ENCODE peak calls at places on chromosomes 3 and 15, in ten cellular contexts. One of them, this sample, is unnamed.

GRCh38 chr3:45506751-45507391 is 87.7 kb upstream of the LIMD1 start:
- DNase-seq in fibroblast of mammary gland: no peak
- DNase-seq in RWPE1: no peak
- DNase-seq in brain microvascular endothelial cell: no peak
- DNase-seq in endothelial cell: no peak
- DNase-seq in dorsolateral prefrontal cortex: no peak
- DNase-seq in CD4-positive, alpha-beta T cell: no peak
- DNase-seq in left lung: no peak
- DNase-seq in neural crest cell: no peak
- DNase-seq in AG09309: no peak
- DNase-seq in this sample: no peak

GRCh38 chr3:64575211-64575844 is 112.5 kb downstream of the ADAMTS9 start:
- DNase-seq in dorsolateral prefrontal cortex: no peak
- DNase-seq in left lung: no peak
- DNase-seq in neural crest cell: no peak
- DNase-seq in RWPE1: peak
- DNase-seq in brain microvascular endothelial cell: peak
- DNase-seq in AG09309: no peak
- DNase-seq in endothelial cell: peak
- DNase-seq in CD4-positive, alpha-beta T cell: no peak
- DNase-seq in fibroblast of mammary gland: peak
- DNase-seq in this sample: no peak

GRCh38 chr3:178823140-178823539 is 248.5 kb downstream of the ZMAT3 start:
- DNase-seq in neural crest cell: no peak
- DNase-seq in dorsolateral prefrontal cortex: no peak
- DNase-seq in endothelial cell: no peak
- DNase-seq in left lung: no peak
- DNase-seq in brain microvascular endothelial cell: no peak
- DNase-seq in AG09309: no peak
- DNase-seq in fibroblast of mammary gland: no peak
- DNase-seq in RWPE1: no peak
- DNase-seq in CD4-positive, alpha-beta T cell: no peak
- DNase-seq in this sample: no peak

GRCh38 chr15:79863886-79864285 is 32.9 kb downstream of the MTHFS start:
- DNase-seq in CD4-positive, alpha-beta T cell: no peak
- DNase-seq in dorsolateral prefrontal cortex: no peak
- DNase-seq in brain microvascular endothelial cell: no peak
- DNase-seq in fibroblast of mammary gland: peak
- DNase-seq in left lung: no peak
- DNase-seq in AG09309: no peak
- DNase-seq in RWPE1: peak
- DNase-seq in neural crest cell: no peak
- DNase-seq in endothelial cell: no peak
- DNase-seq in this sample: no peak

GRCh38 chr3:146033950-146034349 is 127.0 kb downstream of the PLOD2 start:
- DNase-seq in RWPE1: no peak
- DNase-seq in neural crest cell: no peak
- DNase-seq in dorsolateral prefrontal cortex: no peak
- DNase-seq in endothelial cell: no peak
- DNase-seq in fibroblast of mammary gland: no peak
- DNase-seq in left lung: no peak
- DNase-seq in AG09309: no peak
- DNase-seq in CD4-positive, alpha-beta T cell: no peak
- DNase-seq in brain microvascular endothelial cell: no peak
- DNase-seq in this sample: no peak

GRCh38 chr3:183449391-183449790 is 21.0 kb upstream of the MCF2L2 start:
- DNase-seq in CD4-positive, alpha-beta T cell: no peak
- DNase-seq in RWPE1: no peak
- DNase-seq in AG09309: no peak
- DNase-seq in left lung: no peak
- DNase-seq in dorsolateral prefrontal cortex: no peak
- DNase-seq in brain microvascular endothelial cell: peak
- DNase-seq in neural crest cell: no peak
- DNase-seq in endothelial cell: no peak
- DNase-seq in fibroblast of mammary gland: no peak
- DNase-seq in this sample: no peak

GRCh38 chr3:107206945-107207344 is 170.3 kb upstream of the CCDC54 start:
- DNase-seq in endothelial cell: no peak
- DNase-seq in left lung: no peak
- DNase-seq in neural crest cell: no peak
- DNase-seq in RWPE1: no peak
- DNase-seq in fibroblast of mammary gland: peak
- DNase-seq in dorsolateral prefrontal cortex: no peak
- DNase-seq in brain microvascular endothelial cell: no peak
- DNase-seq in AG09309: no peak
- DNase-seq in CD4-positive, alpha-beta T cell: no peak
- DNase-seq in this sample: no peak

GRCh38 chr3:42758126-42758525 is 14.9 kb downstream of the CCDC13 start:
- DNase-seq in fibroblast of mammary gland: no peak
- DNase-seq in left lung: peak
- DNase-seq in brain microvascular endothelial cell: no peak
- DNase-seq in endothelial cell: no peak
- DNase-seq in RWPE1: no peak
- DNase-seq in neural crest cell: no peak
- DNase-seq in dorsolateral prefrontal cortex: peak
- DNase-seq in CD4-positive, alpha-beta T cell: no peak
- DNase-seq in AG09309: no peak
- DNase-seq in this sample: no peak

GRCh38 chr3:177230641-177231040 is 33.4 kb upstream of the TBL1XR1 start:
- DNase-seq in brain microvascular endothelial cell: no peak
- DNase-seq in left lung: no peak
- DNase-seq in endothelial cell: no peak
- DNase-seq in RWPE1: no peak
- DNase-seq in AG09309: no peak
- DNase-seq in dorsolateral prefrontal cortex: no peak
- DNase-seq in fibroblast of mammary gland: no peak
- DNase-seq in neural crest cell: no peak
- DNase-seq in CD4-positive, alpha-beta T cell: no peak
- DNase-seq in this sample: no peak

GRCh38 chr3:76222115-76222652 is 436.8 kb upstream of the ZNF717 start:
- DNase-seq in left lung: no peak
- DNase-seq in CD4-positive, alpha-beta T cell: no peak
- DNase-seq in neural crest cell: no peak
- DNase-seq in AG09309: no peak
- DNase-seq in RWPE1: no peak
- DNase-seq in dorsolateral prefrontal cortex: no peak
- DNase-seq in fibroblast of mammary gland: no peak
- DNase-seq in brain microvascular endothelial cell: no peak
- DNase-seq in endothelial cell: no peak
- DNase-seq in this sample: no peak

GRCh38 chr15:63414474-63415201 is 33.0 kb upstream of the CA12 start:
- DNase-seq in AG09309: no peak
- DNase-seq in neural crest cell: no peak
- DNase-seq in CD4-positive, alpha-beta T cell: no peak
- DNase-seq in fibroblast of mammary gland: no peak
- DNase-seq in left lung: no peak
- DNase-seq in endothelial cell: no peak
- DNase-seq in RWPE1: no peak
- DNase-seq in brain microvascular endothelial cell: no peak
- DNase-seq in dorsolateral prefrontal cortex: no peak
- DNase-seq in this sample: no peak

GRCh38 chr3:177331203-177331602 is 133.9 kb upstream of the TBL1XR1 start:
- DNase-seq in neural crest cell: no peak
- DNase-seq in endothelial cell: no peak
- DNase-seq in dorsolateral prefrontal cortex: no peak
- DNase-seq in RWPE1: no peak
- DNase-seq in fibroblast of mammary gland: no peak
- DNase-seq in brain microvascular endothelial cell: no peak
- DNase-seq in left lung: no peak
- DNase-seq in AG09309: no peak
- DNase-seq in CD4-positive, alpha-beta T cell: no peak
- DNase-seq in this sample: no peak

GRCh38 chr3:101544181-101544850 is 17.4 kb upstream of the TRMT10C start:
- DNase-seq in dorsolateral prefrontal cortex: no peak
- DNase-seq in RWPE1: no peak
- DNase-seq in neural crest cell: no peak
- DNase-seq in endothelial cell: no peak
- DNase-seq in brain microvascular endothelial cell: no peak
- DNase-seq in CD4-positive, alpha-beta T cell: no peak
- DNase-seq in fibroblast of mammary gland: no peak
- DNase-seq in left lung: no peak
- DNase-seq in AG09309: no peak
- DNase-seq in this sample: no peak
- TF ChIP-seq CTCF in dorsolateral prefrontal cortex: no peak
- TF ChIP-seq CTCF in RWPE1: peak
- TF ChIP-seq CTCF in neural crest cell: no peak
- TF ChIP-seq CTCF in endothelial cell: no peak
- TF ChIP-seq CTCF in brain microvascular endothelial cell: peak
- TF ChIP-seq CTCF in CD4-positive, alpha-beta T cell: peak
- TF ChIP-seq CTCF in fibroblast of mammary gland: no peak
- TF ChIP-seq CTCF in left lung: no peak
- TF ChIP-seq CTCF in AG09309: no peak
- TF ChIP-seq CTCF in this sample: no peak

GRCh38 chr3:33314993-33315392 is 37.8 kb downstream of the FBXL2 start:
- DNase-seq in AG09309: no peak
- DNase-seq in brain microvascular endothelial cell: no peak
- DNase-seq in RWPE1: no peak
- DNase-seq in neural crest cell: no peak
- DNase-seq in dorsolateral prefrontal cortex: no peak
- DNase-seq in CD4-positive, alpha-beta T cell: no peak
- DNase-seq in endothelial cell: no peak
- DNase-seq in fibroblast of mammary gland: no peak
- DNase-seq in left lung: no peak
- DNase-seq in this sample: no peak

GRCh38 chr3:33313331-33313730 is 36.1 kb downstream of the FBXL2 start:
- DNase-seq in neural crest cell: no peak
- DNase-seq in RWPE1: no peak
- DNase-seq in AG09309: no peak
- DNase-seq in dorsolateral prefrontal cortex: no peak
- DNase-seq in fibroblast of mammary gland: peak
- DNase-seq in endothelial cell: no peak
- DNase-seq in left lung: no peak
- DNase-seq in brain microvascular endothelial cell: peak
- DNase-seq in CD4-positive, alpha-beta T cell: no peak
- DNase-seq in this sample: no peak

GRCh38 chr3:33315826-33316225 is 38.6 kb downstream of the FBXL2 start:
- DNase-seq in dorsolateral prefrontal cortex: no peak
- DNase-seq in CD4-positive, alpha-beta T cell: no peak
- DNase-seq in AG09309: peak
- DNase-seq in left lung: no peak
- DNase-seq in brain microvascular endothelial cell: peak
- DNase-seq in endothelial cell: no peak
- DNase-seq in neural crest cell: no peak
- DNase-seq in RWPE1: peak
- DNase-seq in fibroblast of mammary gland: peak
- DNase-seq in this sample: no peak

GRCh38 chr3:33317963-33318708 is 40.9 kb downstream of the FBXL2 start:
- DNase-seq in left lung: no peak
- DNase-seq in neural crest cell: no peak
- DNase-seq in brain microvascular endothelial cell: no peak
- DNase-seq in AG09309: no peak
- DNase-seq in dorsolateral prefrontal cortex: no peak
- DNase-seq in fibroblast of mammary gland: no peak
- DNase-seq in endothelial cell: no peak
- DNase-seq in RWPE1: no peak
- DNase-seq in CD4-positive, alpha-beta T cell: no peak
- DNase-seq in this sample: no peak

GRCh38 chr3:33318709-33319380 is 41.6 kb downstream of the FBXL2 start:
- DNase-seq in fibroblast of mammary gland: no peak
- DNase-seq in dorsolateral prefrontal cortex: no peak
- DNase-seq in neural crest cell: no peak
- DNase-seq in brain microvascular endothelial cell: no peak
- DNase-seq in CD4-positive, alpha-beta T cell: no peak
- DNase-seq in RWPE1: no peak
- DNase-seq in AG09309: no peak
- DNase-seq in endothelial cell: no peak
- DNase-seq in left lung: no peak
- DNase-seq in this sample: no peak
- TF ChIP-seq CTCF in fibroblast of mammary gland: peak
- TF ChIP-seq CTCF in dorsolateral prefrontal cortex: no peak
- TF ChIP-seq CTCF in neural crest cell: peak
- TF ChIP-seq CTCF in brain microvascular endothelial cell: peak
- TF ChIP-seq CTCF in CD4-positive, alpha-beta T cell: no peak
- TF ChIP-seq CTCF in RWPE1: no peak
- TF ChIP-seq CTCF in AG09309: peak
- TF ChIP-seq CTCF in endothelial cell: peak
- TF ChIP-seq CTCF in left lung: no peak
- TF ChIP-seq CTCF in this sample: no peak

DNA sequence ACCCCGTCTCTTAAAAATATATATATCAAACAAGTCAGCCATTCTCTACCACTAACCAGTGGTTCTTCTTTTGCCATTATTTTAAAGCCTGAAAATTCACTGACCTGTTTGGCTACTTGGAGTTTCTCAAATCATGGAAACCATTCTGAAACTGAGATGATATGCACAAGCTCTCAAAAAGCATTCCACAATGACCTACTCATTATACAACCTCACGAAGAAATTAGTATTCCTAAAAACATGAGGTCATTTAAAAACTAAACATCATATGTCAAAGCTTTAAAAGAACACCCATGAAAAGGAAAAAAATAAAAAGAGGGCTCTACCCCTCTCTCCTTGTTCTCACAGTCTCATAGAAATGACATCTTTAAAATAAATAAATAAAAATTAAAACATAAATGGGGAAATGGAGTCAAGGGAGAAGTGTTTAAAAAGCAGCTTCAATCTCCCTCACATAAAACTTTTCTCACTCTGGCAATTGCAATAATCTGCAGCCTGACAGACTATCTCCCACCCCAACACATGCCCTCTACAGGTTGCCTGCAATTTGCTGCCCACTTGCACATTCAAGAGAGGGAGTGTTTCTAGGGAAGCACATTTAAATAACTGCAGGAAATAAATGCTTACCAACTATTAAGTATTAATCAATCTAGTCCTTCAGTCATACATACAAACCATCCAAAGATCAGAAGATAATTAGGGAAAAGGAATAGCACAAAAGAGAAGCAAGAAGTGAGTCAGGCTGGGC is 73.3 kb downstream of the TRANK1 start:
- DNase-seq in neural crest cell: no peak
- DNase-seq in RWPE1: no peak
- DNase-seq in endothelial cell: no peak
- DNase-seq in brain microvascular endothelial cell: no peak
- DNase-seq in AG09309: no peak
- DNase-seq in fibroblast of mammary gland: no peak
- DNase-seq in left lung: no peak
- DNase-seq in dorsolateral prefrontal cortex: no peak
- DNase-seq in CD4-positive, alpha-beta T cell: no peak
- DNase-seq in this sample: no peak
- TF ChIP-seq CTCF in neural crest cell: no peak
- TF ChIP-seq CTCF in RWPE1: no peak
- TF ChIP-seq CTCF in endothelial cell: no peak
- TF ChIP-seq CTCF in brain microvascular endothelial cell: peak
- TF ChIP-seq CTCF in AG09309: no peak
- TF ChIP-seq CTCF in fibroblast of mammary gland: no peak
- TF ChIP-seq CTCF in left lung: no peak
- TF ChIP-seq CTCF in dorsolateral prefrontal cortex: no peak
- TF ChIP-seq CTCF in CD4-positive, alpha-beta T cell: no peak
- TF ChIP-seq CTCF in this sample: no peak

DNA sequence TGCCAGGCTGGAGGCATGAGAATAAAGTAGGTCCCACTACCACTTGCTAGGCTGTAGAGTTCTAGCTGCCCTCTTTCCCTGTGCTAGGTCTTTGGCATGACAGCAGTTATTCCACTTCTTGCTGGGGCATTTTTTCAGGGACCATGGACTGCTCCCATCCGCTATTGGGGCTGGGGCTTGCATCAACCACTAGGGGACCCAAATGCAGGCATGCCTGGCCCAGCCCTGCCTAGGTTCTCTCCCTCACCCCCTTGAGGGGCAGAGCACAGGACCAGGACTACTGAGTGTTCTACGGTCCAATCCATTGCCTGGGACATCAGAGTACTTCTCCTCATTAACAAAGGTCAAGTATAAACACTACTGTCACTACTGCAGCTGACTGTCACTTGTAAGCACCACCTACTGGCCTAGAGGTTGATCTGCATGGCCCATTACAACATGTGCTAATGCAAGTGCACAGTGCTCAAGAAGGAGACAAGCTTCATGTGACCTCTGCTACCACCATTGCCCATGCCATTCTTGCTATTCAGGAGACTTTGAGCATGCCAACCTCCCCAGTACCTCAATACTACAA is 270.5 kb downstream of the MBNL1 start:
- DNase-seq in left lung: no peak
- DNase-seq in brain microvascular endothelial cell: no peak
- DNase-seq in neural crest cell: no peak
- DNase-seq in endothelial cell: no peak
- DNase-seq in dorsolateral prefrontal cortex: no peak
- DNase-seq in fibroblast of mammary gland: no peak
- DNase-seq in AG09309: no peak
- DNase-seq in CD4-positive, alpha-beta T cell: no peak
- DNase-seq in RWPE1: no peak
- DNase-seq in this sample: no peak
- TF ChIP-seq CTCF in left lung: no peak
- TF ChIP-seq CTCF in brain microvascular endothelial cell: peak
- TF ChIP-seq CTCF in neural crest cell: no peak
- TF ChIP-seq CTCF in endothelial cell: no peak
- TF ChIP-seq CTCF in dorsolateral prefrontal cortex: no peak
- TF ChIP-seq CTCF in fibroblast of mammary gland: no peak
- TF ChIP-seq CTCF in AG09309: no peak
- TF ChIP-seq CTCF in CD4-positive, alpha-beta T cell: no peak
- TF ChIP-seq CTCF in RWPE1: no peak
- TF ChIP-seq CTCF in this sample: no peak

This sample was measured in glutamatergic neuron.